ENCODE peak calls at places on chromosomes 11 and 22, in six cellular contexts. M is astrocyte of the cerebellum, V is spleen, E is MM.1S, D is heart left ventricle, F is A549. N is an unnamed sample.

GRCh38 chr11:112778091-112778889 is 182.9 kb upstream of the NCAM1 start:
- DNase-seq in E (no peak), F (no peak), V (no peak), D (no peak), M (no peak), N (no peak)

GRCh38 chr11:71454470-71455113 is 1.6 kb downstream of the NADSYN1 start:
- DNase-seq in F (no peak), V (peak; percentile 68), M (no peak), D (no peak), E (peak; percentile 19), N (no peak)

GRCh38 chr11:28922351-28922981 is 814.3 kb downstream of the METTL15 start:
- DNase-seq in E (no peak), F (no peak), D (no peak), M (no peak), V (no peak), N (no peak)

GRCh38 chr11:103988595-103988969 is 47.9 kb upstream of the DDI1 start:
- DNase-seq in E (no peak), F (no peak), M (peak; percentile 37), D (no peak), V (no peak), N (no peak)

GRCh38 chr11:85712953-85713352 is 27.0 kb upstream of the CCDC89 start:
- DNase-seq in M (no peak), E (no peak), D (no peak), F (no peak), V (no peak), N (no peak)

GRCh38 chr11:36162909-36163434 is 126.3 kb downstream of the COMMD9 start:
- DNase-seq in V (no peak), M (no peak), E (no peak), D (no peak), F (no peak), N (no peak)

GRCh38 chr11:2809854-2810253 is 75.7 kb downstream of the CDKN1C start:
- DNase-seq in E (no peak), M (no peak), V (no peak), F (no peak), D (no peak), N (no peak)

GRCh38 chr11:90542092-90542491 is 319.2 kb upstream of the CHORDC1 start:
- DNase-seq in E (no peak), D (no peak), F (no peak), V (no peak), M (no peak), N (no peak)

GRCh38 chr11:71979582-71979981 is 19.1 kb upstream of the IL18BP start:
- DNase-seq in M (no peak), D (no peak), V (no peak), E (no peak), F (no peak), N (no peak)

GRCh38 chr22:43381693-43382092 is 30.1 kb upstream of the MPPED1 start:
- DNase-seq in F (no peak), V (no peak), M (no peak), E (no peak), D (no peak), N (peak; percentile 35)

GRCh38 chr11:66181632-66182345 is 86.7 kb upstream of the RAB1B start:
- DNase-seq in D (no peak), M (no peak), V (no peak), F (no peak), E (no peak), N (no peak)

GRCh38 chr11:64863381-64864060 is 14.9 kb downstream of the EHD1 start:
- DNase-seq in E (no peak), D (peak; percentile 63), F (no peak), M (no peak), V (peak; percentile 76), N (no peak)

GRCh38 chr11:68050371-68050841 is 11.6 kb downstream of the TCIRG1 start:
- DNase-seq in M (no peak), F (no peak), D (no peak), V (no peak), E (no peak), N (no peak)

GRCh38 chr11:129280027-129280811 is 88.1 kb upstream of the ARHGAP32 start:
- DNase-seq in E (no peak), M (no peak), D (no peak), F (no peak), V (no peak), N (no peak)

GRCh38 chr11:69707156-69707555 is 3.3 kb upstream of the FGF19 start:
- DNase-seq in F (no peak), V (no peak), M (no peak), D (no peak), E (peak; percentile 36), N (no peak)

GRCh38 chr11:73055655-73056354 is 86.3 kb downstream of the FCHSD2 start:
- DNase-seq in M (no peak), D (no peak), V (no peak), F (no peak), E (no peak), N (no peak)

GRCh38 chr11:113373306-113373705 is 14.3 kb upstream of the ANKK1 start:
- DNase-seq in D (no peak), M (no peak), V (no peak), F (no peak), E (no peak), N (no peak)

GRCh38 chr11:66593303-66593635 is 284 bp downstream of the CCS start:
- DNase-seq in D (no peak), E (no peak), V (no peak), M (no peak), F (no peak), N (no peak)

GRCh38 chr22:45235101-45235777 is 5.5 kb downstream of the KIAA0930 start:
- DNase-seq in F (no peak), M (no peak), V (peak; percentile 88), E (peak; percentile 88), D (peak; percentile 40), N (no peak)
- H3K4me3 ChIP-seq in F (no peak overlapping the region), M (no peak overlapping the region), V (no peak overlapping the region), E (peak overlapping the region; percentile 58), D (no peak overlapping the region), N (no peak overlapping the region)

GRCh38 chr11:119726150-119726553 is 2.8 kb downstream of the NECTIN1 start:
- DNase-seq in E (no peak), V (no peak), M (no peak), F (no peak), D (no peak), N (no peak)
- H3K4me3 ChIP-seq in E (peak overlapping the region; percentile 86), V (no peak overlapping the region), M (no peak overlapping the region), F (no peak overlapping the region), D (no peak overlapping the region), N (no peak overlapping the region)

GRCh38 chr22:30607300-30607930 is 441 bp downstream of the TCN2 start:
- DNase-seq in M (no peak), V (no peak), F (no peak), D (no peak), E (no peak), N (no peak)

GRCh38 chr22:30610299-30610698 is 3.3 kb downstream of the TCN2 start:
- DNase-seq in D (peak; percentile 45), M (no peak), F (no peak), V (no peak), E (no peak), N (no peak)

GRCh38 chr22:30611197-30611596 is 4.2 kb downstream of the TCN2 start:
- DNase-seq in F (no peak), M (no peak), D (no peak), E (no peak), V (no peak), N (no peak)

GRCh38 chr22:30607939-30608338 is 965 bp downstream of the TCN2 start:
- DNase-seq in V (no peak), M (no peak), D (no peak), E (no peak), F (no peak), N (no peak)

DNA sequence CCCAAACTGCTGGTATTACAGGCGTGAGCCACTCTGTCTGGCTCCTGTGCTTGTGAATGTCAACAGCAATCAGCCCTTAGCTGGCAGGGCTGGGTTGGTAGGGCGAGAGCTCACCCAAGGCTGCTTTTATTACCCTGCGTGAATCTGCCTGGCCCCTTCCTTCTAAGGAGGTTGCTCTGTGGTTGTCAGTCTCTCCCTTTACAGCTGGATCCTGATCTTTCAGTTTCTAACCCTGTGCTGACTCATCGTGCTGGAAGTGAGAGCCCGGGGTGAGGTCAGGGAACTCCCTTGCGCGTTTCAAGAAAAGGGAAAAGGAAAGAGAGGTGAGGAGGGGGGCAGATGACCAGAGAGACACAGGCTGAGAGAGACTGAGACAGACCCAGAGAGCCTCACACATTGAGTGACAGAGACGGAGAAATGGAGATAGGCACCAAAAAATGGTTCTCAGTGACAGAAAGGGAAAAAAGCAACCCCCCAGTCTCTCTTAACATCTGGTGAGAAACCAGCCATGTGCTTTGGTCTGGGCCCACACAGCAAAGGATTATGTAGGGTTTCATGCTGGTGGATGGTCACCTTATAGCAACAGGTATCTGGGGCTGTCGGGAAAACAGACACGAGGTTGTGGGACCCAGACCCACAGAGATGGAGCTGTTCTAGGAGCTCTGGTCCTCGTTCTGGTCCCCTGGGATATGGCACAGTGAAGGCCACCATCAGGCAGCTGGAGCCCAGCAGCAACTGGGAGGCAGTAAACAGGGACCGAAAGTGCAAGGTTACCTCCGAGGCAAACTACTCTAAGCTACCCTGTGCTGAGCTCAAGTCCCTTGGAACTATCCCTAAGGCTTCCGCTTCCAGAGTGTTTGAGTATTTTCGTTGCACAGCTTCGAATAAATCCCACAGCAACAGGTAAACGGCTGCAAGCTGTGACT is 2.5 kb downstream of the TCN2 start:
- DNase-seq in E (peak; percentile 92), F (peak; percentile 78), M (peak; percentile 37), D (peak; percentile 66), V (no peak), N (no peak)
- H3K4me3 ChIP-seq in E (peak overlapping the region; percentile 41), F (no peak overlapping the region), M (no peak overlapping the region), D (peak overlapping the region; percentile 76), V (no peak overlapping the region), N (no peak overlapping the region)

GRCh38 chr11:47003180-47003877 is 66.8 kb downstream of the CSTPP1 start:
- DNase-seq in M (no peak), V (no peak), F (no peak), E (no peak), D (peak; percentile 29), N (peak; percentile 14)

GRCh38 chr11:47002366-47002765 is 65.8 kb downstream of the CSTPP1 start:
- DNase-seq in V (no peak), F (no peak), D (no peak), M (no peak), E (no peak), N (no peak)

GRCh38 chr11:47005441-47005840 is 68.9 kb downstream of the CSTPP1 start:
- DNase-seq in V (no peak), E (no peak), F (no peak), D (no peak), M (no peak), N (no peak)

GRCh38 chr11:47001666-47002285 is 65.2 kb downstream of the CSTPP1 start:
- DNase-seq in F (no peak), E (no peak), M (peak; percentile 38), D (no peak), V (no peak), N (peak; percentile 31)

DNA sequence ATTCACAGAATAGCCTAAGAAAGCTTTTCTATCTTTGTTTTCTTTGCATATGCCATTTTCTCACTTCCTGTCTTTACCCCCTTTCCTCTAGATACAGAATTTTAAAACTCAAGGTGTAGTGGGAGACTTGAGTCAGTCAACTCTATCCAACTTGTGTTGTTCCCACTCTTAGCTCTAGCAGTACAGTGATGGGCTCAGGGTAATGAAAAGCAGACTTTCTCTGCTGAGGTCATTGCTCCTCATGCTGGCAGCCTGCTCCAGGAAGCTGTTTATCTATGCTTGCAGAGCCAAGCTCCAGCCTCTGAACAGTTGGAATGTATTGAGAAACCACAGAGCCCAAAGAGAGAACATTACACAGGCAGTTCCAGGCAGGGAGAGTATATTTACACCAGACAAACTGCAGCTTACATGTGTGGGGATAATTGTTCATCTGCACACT is 68.1 kb downstream of the CSTPP1 start:
- DNase-seq in E (peak; percentile 21), M (peak; percentile 97), F (no peak), D (peak; percentile 87), V (no peak), N (peak; percentile 76)
- H3K4me3 ChIP-seq in E (no peak overlapping the region), M (no peak overlapping the region), F (no peak overlapping the region), D (no peak overlapping the region), V (no peak overlapping the region), N (no peak overlapping the region)

GRCh38 chr22:45006873-45007246 is 2.9 kb downstream of the PHF21B start:
- DNase-seq in F (no peak), E (no peak), V (no peak), D (no peak), M (no peak), N (no peak)
- H3K4me3 ChIP-seq in F (no peak overlapping the region), E (no peak overlapping the region), V (peak overlapping the region; percentile 16), D (peak overlapping the region; percentile 70), M (peak overlapping the region; percentile 32), N (no peak overlapping the region)

N was measured in Jurkat, Clone E6-1.